ENCODE peak calls at places on chromosomes 4 and X, in six cellular contexts. M is D341Med, V is mammary epithelial cell, Y is foreskin melanocyte, X is astrocyte of the spinal cord, P is Caco-2. C is an unnamed sample.

GRCh38 chr4:15778742-15779231 is 659 bp downstream of the CD38 start:
- DNase-seq in Y (no peak), M (peak), X (peak), V (no peak), P (no peak), C (no peak)

GRCh38 chr4:112522389-112522788 is 6.4 kb upstream of the NEUROG2 start:
- DNase-seq in Y (no peak), P (no peak), X (no peak), M (no peak), V (no peak), C (no peak)

GRCh38 chrX:153411255-153411987 is at the start of gene ZFP92:
- DNase-seq in X (no peak), Y (no peak), V (no peak), P (no peak), M (no peak), C (no peak)

GRCh38 chr4:100019821-100020220 is 69.7 kb upstream of the H2AZ1 start:
- DNase-seq in P (no peak), X (no peak), M (no peak), Y (peak), V (no peak), C (no peak)

GRCh38 chr4:30473225-30473624 is 246.9 kb upstream of the PCDH7 start:
- DNase-seq in P (no peak), M (no peak), V (no peak), Y (no peak), X (no peak), C (no peak)

GRCh38 chrX:31969714-31970113 is 897.9 kb upstream of the FTHL17 start:
- DNase-seq in M (no peak), P (no peak), X (no peak), Y (no peak), V (no peak), C (no peak)

GRCh38 chr4:8079031-8079885 is 79.4 kb downstream of the ABLIM2 start:
- DNase-seq in M (no peak), Y (no peak), P (peak), V (no peak), X (no peak), C (no peak)

GRCh38 chr4:99403380-99404194 is 31.6 kb downstream of the ADH7 start:
- DNase-seq in M (no peak), V (peak), X (peak), P (no peak), Y (no peak), C (no peak)

GRCh38 chrX:85243155-85243554 is 424 bp downstream of the SATL1 start:
- DNase-seq in M (no peak), V (no peak), X (no peak), P (no peak), Y (no peak), C (no peak)

GRCh38 chrX:75181721-75182120 is 25.6 kb upstream of the ABCB7 start:
- DNase-seq in V (peak), X (peak), Y (peak), P (no peak), M (no peak), C (no peak)

GRCh38 chrX:38806054-38806389 is 4.8 kb downstream of the MID1IP1 start:
- DNase-seq in V (no peak), X (no peak), Y (no peak), M (no peak), P (no peak), C (no peak)

GRCh38 chr4:90445380-90445779 is 318.2 kb downstream of the CCSER1 start:
- DNase-seq in Y (no peak), X (no peak), V (no peak), P (no peak), M (no peak), C (no peak)

GRCh38 chr4:42152507-42153504 is at the start of gene BEND4:
- DNase-seq in M (no peak), X (no peak), Y (no peak), V (no peak), P (no peak), C (no peak)

GRCh38 chrX:106751407-106751806 is 24.9 kb downstream of the RNF128 start:
- DNase-seq in X (no peak), P (no peak), M (no peak), Y (no peak), V (no peak), C (no peak)

GRCh38 chr4:185945238-185945637 is 123.7 kb upstream of the TLR3 start:
- DNase-seq in V (no peak), X (no peak), Y (no peak), P (no peak), M (no peak), C (no peak)

GRCh38 chr4:116020141-116020722 is 906.8 kb upstream of the NDST4 start:
- DNase-seq in P (no peak), Y (no peak), M (no peak), V (no peak), X (no peak), C (no peak)

GRCh38 chr4:8574796-8575370 is 5.3 kb upstream of the GPR78 start:
- DNase-seq in X (no peak), Y (no peak), M (no peak), P (no peak), V (no peak), C (no peak)

GRCh38 chr4:6909970-6910339 is 329 bp downstream of the TBC1D14 start:
- DNase-seq in X (no peak), P (no peak), M (no peak), V (no peak), Y (no peak), C (no peak)

GRCh38 chr4:38715076-38715475 is 51.1 kb downstream of the KLF3 start:
- DNase-seq in Y (peak), V (peak), X (no peak), M (no peak), P (no peak), C (no peak)

GRCh38 chr4:95268819-95269565 is 279.8 kb downstream of the UNC5C start:
- DNase-seq in Y (no peak), V (no peak), P (no peak), M (peak), X (peak), C (no peak)

GRCh38 chr4:19807505-19807904 is 444.2 kb upstream of the SLIT2 start:
- DNase-seq in X (peak), P (no peak), Y (peak), V (peak), M (no peak), C (no peak)

GRCh38 chr4:1643971-1644735 is 40.0 kb downstream of the FAM53A start:
- DNase-seq in V (no peak), Y (no peak), X (no peak), M (no peak), P (no peak), C (no peak)

GRCh38 chr4:2289955-2290333 is 28.0 kb upstream of the MXD4 start:
- DNase-seq in M (no peak), Y (no peak), P (no peak), X (no peak), V (no peak), C (no peak)

GRCh38 chrX:149497626-149498025 is 7.5 kb downstream of the IDS start:
- DNase-seq in V (peak), P (no peak), M (no peak), X (peak), Y (no peak), C (no peak)

GRCh38 chr4:87547016-87547708 is 18.0 kb upstream of the SPARCL1 start:
- DNase-seq in Y (no peak), X (no peak), V (no peak), P (no peak), M (no peak), C (no peak)

GRCh38 chrX:96837808-96838207 is 45.9 kb upstream of the RPA4 start:
- DNase-seq in V (peak), P (peak), M (no peak), X (peak), Y (no peak), C (no peak)

GRCh38 chr4:74793757-74794340 is 474 bp downstream of the BTC start:
- DNase-seq in Y (no peak), M (peak), X (peak), V (peak), P (peak), C (no peak)

GRCh38 chr4:6182390-6183280 is 17.7 kb downstream of the JAKMIP1 start:
- DNase-seq in X (no peak), P (no peak), V (no peak), Y (no peak), M (no peak), C (no peak)

GRCh38 chr4:7222521-7222920 is 30.2 kb downstream of the SORCS2 start:
- DNase-seq in P (no peak), Y (no peak), V (no peak), M (no peak), X (no peak), C (no peak)

GRCh38 chr4:182832352-182833120 is 84.7 kb downstream of the DCTD start:
- DNase-seq in X (no peak), Y (peak), V (no peak), M (no peak), P (no peak), C (no peak)

GRCh38 chr4:52945499-52945898 is 83.4 kb downstream of the RASL11B start:
- DNase-seq in V (no peak), X (no peak), Y (no peak), P (no peak), M (no peak), C (no peak)

GRCh38 chrX:1009771-1010170 is 202.7 kb downstream of the CRLF2 start:
- DNase-seq in V (no peak), X (no peak), Y (no peak), M (no peak), P (no peak), C (no peak)

GRCh38 chr4:26001413-26001812 is 87.4 kb downstream of the SMIM20 start:
- DNase-seq in M (no peak), P (no peak), V (no peak), X (no peak), Y (no peak), C (no peak)

GRCh38 chrX:69045616-69046345 is 119.5 kb downstream of the PJA1 start:
- DNase-seq in Y (no peak), M (no peak), X (no peak), V (peak), P (no peak), C (no peak)

GRCh38 chr4:87025614-87026041 is 90.8 kb downstream of the AFF1 start:
- DNase-seq in V (no peak), Y (no peak), X (no peak), M (no peak), P (peak), C (no peak)

GRCh38 chr4:123415977-123416376 is 19.4 kb downstream of the SPRY1 start:
- DNase-seq in P (no peak), Y (peak), M (no peak), X (peak), V (peak), C (peak)

GRCh38 chr4:22465349-22465748 is 50.5 kb downstream of the ADGRA3 start:
- DNase-seq in X (no peak), V (no peak), P (no peak), M (no peak), Y (no peak), C (no peak)

GRCh38 chr4:74365761-74366160 is 816 bp downstream of the EREG start:
- DNase-seq in M (no peak), Y (no peak), V (no peak), X (no peak), P (peak), C (no peak)

GRCh38 chr4:124947622-124948265 is 235.2 kb upstream of the ANKRD50 start:
- DNase-seq in P (no peak), X (no peak), V (no peak), Y (no peak), M (no peak), C (no peak)

C was measured in pulmonary artery endothelial cell.